ENCODE peak calls at places on chromosome 13, in six cellular contexts. One of them, this sample, is unnamed.

GRCh38 chr13:110195547-110196485 is 111.1 kb downstream of the COL4A1 start:
- DNase-seq in choroid plexus epithelial cell: peak
- DNase-seq in NCI-H2029 treated with DMSO at 0.1 percent for 48 hours: no peak
- DNase-seq in activated CD4-positive, alpha-beta T cell treated with anti-CD3 and anti-CD28 coated beads, Interleukin-2, amount 50 U/mL, for 24 hours: no peak
- DNase-seq in fibroblast of the conjunctiva: no peak
- DNase-seq in stomach: no peak
- DNase-seq in this sample: no peak

GRCh38 chr13:31433201-31433600 is 233.4 kb downstream of the B3GLCT start:
- DNase-seq in choroid plexus epithelial cell: no peak
- DNase-seq in NCI-H2029 treated with DMSO at 0.1 percent for 48 hours: no peak
- DNase-seq in activated CD4-positive, alpha-beta T cell treated with anti-CD3 and anti-CD28 coated beads, Interleukin-2, amount 50 U/mL, for 24 hours: no peak
- DNase-seq in fibroblast of the conjunctiva: peak
- DNase-seq in stomach: no peak
- DNase-seq in this sample: no peak

GRCh38 chr13:32211788-32212187 is 103.4 kb downstream of the ZAR1L start:
- DNase-seq in choroid plexus epithelial cell: peak
- DNase-seq in NCI-H2029 treated with DMSO at 0.1 percent for 48 hours: no peak
- DNase-seq in activated CD4-positive, alpha-beta T cell treated with anti-CD3 and anti-CD28 coated beads, Interleukin-2, amount 50 U/mL, for 24 hours: no peak
- DNase-seq in fibroblast of the conjunctiva: peak
- DNase-seq in stomach: no peak
- DNase-seq in this sample: no peak

GRCh38 chr13:79237981-79238380 is 168.1 kb downstream of the RBM26 start:
- DNase-seq in choroid plexus epithelial cell: no peak
- DNase-seq in NCI-H2029 treated with DMSO at 0.1 percent for 48 hours: no peak
- DNase-seq in activated CD4-positive, alpha-beta T cell treated with anti-CD3 and anti-CD28 coated beads, Interleukin-2, amount 50 U/mL, for 24 hours: no peak
- DNase-seq in fibroblast of the conjunctiva: no peak
- DNase-seq in stomach: no peak
- DNase-seq in this sample: no peak

GRCh38 chr13:112332727-112333126 is 43.4 kb upstream of the SPACA7 start:
- DNase-seq in choroid plexus epithelial cell: no peak
- DNase-seq in NCI-H2029 treated with DMSO at 0.1 percent for 48 hours: no peak
- DNase-seq in activated CD4-positive, alpha-beta T cell treated with anti-CD3 and anti-CD28 coated beads, Interleukin-2, amount 50 U/mL, for 24 hours: no peak
- DNase-seq in fibroblast of the conjunctiva: no peak
- DNase-seq in stomach: no peak
- DNase-seq in this sample: no peak

GRCh38 chr13:80558074-80558473 is 217.1 kb upstream of the SPRY2 start:
- DNase-seq in choroid plexus epithelial cell: no peak
- DNase-seq in NCI-H2029 treated with DMSO at 0.1 percent for 48 hours: no peak
- DNase-seq in activated CD4-positive, alpha-beta T cell treated with anti-CD3 and anti-CD28 coated beads, Interleukin-2, amount 50 U/mL, for 24 hours: no peak
- DNase-seq in fibroblast of the conjunctiva: no peak
- DNase-seq in stomach: no peak
- DNase-seq in this sample: no peak

GRCh38 chr13:100438059-100438788 is 150.4 kb downstream of the GGACT start:
- DNase-seq in choroid plexus epithelial cell: no peak
- DNase-seq in NCI-H2029 treated with DMSO at 0.1 percent for 48 hours: no peak
- DNase-seq in activated CD4-positive, alpha-beta T cell treated with anti-CD3 and anti-CD28 coated beads, Interleukin-2, amount 50 U/mL, for 24 hours: no peak
- DNase-seq in fibroblast of the conjunctiva: no peak
- DNase-seq in stomach: no peak
- DNase-seq in this sample: no peak

GRCh38 chr13:82076421-82076820 is 1735.5 kb upstream of the SPRY2 start:
- DNase-seq in choroid plexus epithelial cell: no peak
- DNase-seq in NCI-H2029 treated with DMSO at 0.1 percent for 48 hours: no peak
- DNase-seq in activated CD4-positive, alpha-beta T cell treated with anti-CD3 and anti-CD28 coated beads, Interleukin-2, amount 50 U/mL, for 24 hours: no peak
- DNase-seq in fibroblast of the conjunctiva: no peak
- DNase-seq in stomach: no peak
- DNase-seq in this sample: no peak

GRCh38 chr13:94537740-94538630 is 58.0 kb downstream of the TGDS start:
- DNase-seq in choroid plexus epithelial cell: no peak
- DNase-seq in NCI-H2029 treated with DMSO at 0.1 percent for 48 hours: no peak
- DNase-seq in activated CD4-positive, alpha-beta T cell treated with anti-CD3 and anti-CD28 coated beads, Interleukin-2, amount 50 U/mL, for 24 hours: no peak
- DNase-seq in fibroblast of the conjunctiva: no peak
- DNase-seq in stomach: no peak
- DNase-seq in this sample: no peak

GRCh38 chr13:106187501-106187900 is 348.0 kb downstream of the EFNB2 start:
- DNase-seq in choroid plexus epithelial cell: peak
- DNase-seq in NCI-H2029 treated with DMSO at 0.1 percent for 48 hours: no peak
- DNase-seq in activated CD4-positive, alpha-beta T cell treated with anti-CD3 and anti-CD28 coated beads, Interleukin-2, amount 50 U/mL, for 24 hours: no peak
- DNase-seq in fibroblast of the conjunctiva: no peak
- DNase-seq in stomach: no peak
- DNase-seq in this sample: no peak

GRCh38 chr13:75319244-75319643 is 162.7 kb downstream of the TBC1D4 start:
- DNase-seq in choroid plexus epithelial cell: peak
- DNase-seq in NCI-H2029 treated with DMSO at 0.1 percent for 48 hours: no peak
- DNase-seq in activated CD4-positive, alpha-beta T cell treated with anti-CD3 and anti-CD28 coated beads, Interleukin-2, amount 50 U/mL, for 24 hours: no peak
- DNase-seq in fibroblast of the conjunctiva: no peak
- DNase-seq in stomach: no peak
- DNase-seq in this sample: no peak

GRCh38 chr13:24167666-24168391 is 7.3 kb downstream of the SPATA13 start:
- DNase-seq in choroid plexus epithelial cell: no peak
- DNase-seq in NCI-H2029 treated with DMSO at 0.1 percent for 48 hours: no peak
- DNase-seq in activated CD4-positive, alpha-beta T cell treated with anti-CD3 and anti-CD28 coated beads, Interleukin-2, amount 50 U/mL, for 24 hours: no peak
- DNase-seq in fibroblast of the conjunctiva: no peak
- DNase-seq in stomach: no peak
- DNase-seq in this sample: no peak

GRCh38 chr13:100182894-100183490 is 94.1 kb downstream of the PCCA start:
- DNase-seq in choroid plexus epithelial cell: no peak
- DNase-seq in NCI-H2029 treated with DMSO at 0.1 percent for 48 hours: no peak
- DNase-seq in activated CD4-positive, alpha-beta T cell treated with anti-CD3 and anti-CD28 coated beads, Interleukin-2, amount 50 U/mL, for 24 hours: no peak
- DNase-seq in fibroblast of the conjunctiva: no peak
- DNase-seq in stomach: no peak
- DNase-seq in this sample: no peak

GRCh38 chr13:24063281-24063851 is 97.2 kb upstream of the SPATA13 start:
- DNase-seq in choroid plexus epithelial cell: peak
- DNase-seq in NCI-H2029 treated with DMSO at 0.1 percent for 48 hours: peak
- DNase-seq in activated CD4-positive, alpha-beta T cell treated with anti-CD3 and anti-CD28 coated beads, Interleukin-2, amount 50 U/mL, for 24 hours: no peak
- DNase-seq in fibroblast of the conjunctiva: no peak
- DNase-seq in stomach: no peak
- DNase-seq in this sample: no peak

GRCh38 chr13:52414051-52414450 is 8.1 kb upstream of the THSD1 start:
- DNase-seq in choroid plexus epithelial cell: no peak
- DNase-seq in NCI-H2029 treated with DMSO at 0.1 percent for 48 hours: no peak
- DNase-seq in activated CD4-positive, alpha-beta T cell treated with anti-CD3 and anti-CD28 coated beads, Interleukin-2, amount 50 U/mL, for 24 hours: no peak
- DNase-seq in fibroblast of the conjunctiva: no peak
- DNase-seq in stomach: no peak
- DNase-seq in this sample: no peak

GRCh38 chr13:52615817-52616216 is 26.4 kb upstream of the HNRNPA1L2 start:
- DNase-seq in choroid plexus epithelial cell: no peak
- DNase-seq in NCI-H2029 treated with DMSO at 0.1 percent for 48 hours: no peak
- DNase-seq in activated CD4-positive, alpha-beta T cell treated with anti-CD3 and anti-CD28 coated beads, Interleukin-2, amount 50 U/mL, for 24 hours: no peak
- DNase-seq in fibroblast of the conjunctiva: no peak
- DNase-seq in stomach: no peak
- DNase-seq in this sample: no peak

GRCh38 chr13:33285420-33286124 is at the start of gene STARD13:
- DNase-seq in choroid plexus epithelial cell: peak
- DNase-seq in NCI-H2029 treated with DMSO at 0.1 percent for 48 hours: peak
- DNase-seq in activated CD4-positive, alpha-beta T cell treated with anti-CD3 and anti-CD28 coated beads, Interleukin-2, amount 50 U/mL, for 24 hours: no peak
- DNase-seq in fibroblast of the conjunctiva: peak
- DNase-seq in stomach: peak
- DNase-seq in this sample: peak

GRCh38 chr13:36261011-36261410 is 36.6 kb downstream of the CCDC169 start:
- DNase-seq in choroid plexus epithelial cell: no peak
- DNase-seq in NCI-H2029 treated with DMSO at 0.1 percent for 48 hours: no peak
- DNase-seq in activated CD4-positive, alpha-beta T cell treated with anti-CD3 and anti-CD28 coated beads, Interleukin-2, amount 50 U/mL, for 24 hours: no peak
- DNase-seq in fibroblast of the conjunctiva: no peak
- DNase-seq in stomach: no peak
- DNase-seq in this sample: no peak

GRCh38 chr13:112783135-112783945 is 93.5 kb downstream of the ATP11A start:
- DNase-seq in choroid plexus epithelial cell: peak
- DNase-seq in NCI-H2029 treated with DMSO at 0.1 percent for 48 hours: no peak
- DNase-seq in activated CD4-positive, alpha-beta T cell treated with anti-CD3 and anti-CD28 coated beads, Interleukin-2, amount 50 U/mL, for 24 hours: no peak
- DNase-seq in fibroblast of the conjunctiva: no peak
- DNase-seq in stomach: peak
- DNase-seq in this sample: no peak

GRCh38 chr13:94906605-94907004 is 194.3 kb upstream of the SOX21 start:
- DNase-seq in choroid plexus epithelial cell: no peak
- DNase-seq in NCI-H2029 treated with DMSO at 0.1 percent for 48 hours: no peak
- DNase-seq in activated CD4-positive, alpha-beta T cell treated with anti-CD3 and anti-CD28 coated beads, Interleukin-2, amount 50 U/mL, for 24 hours: no peak
- DNase-seq in fibroblast of the conjunctiva: no peak
- DNase-seq in stomach: no peak
- DNase-seq in this sample: no peak

GRCh38 chr13:95546919-95547318 is 5.6 kb upstream of the CLDN10 start:
- DNase-seq in choroid plexus epithelial cell: no peak
- DNase-seq in NCI-H2029 treated with DMSO at 0.1 percent for 48 hours: no peak
- DNase-seq in activated CD4-positive, alpha-beta T cell treated with anti-CD3 and anti-CD28 coated beads, Interleukin-2, amount 50 U/mL, for 24 hours: no peak
- DNase-seq in fibroblast of the conjunctiva: no peak
- DNase-seq in stomach: no peak
- DNase-seq in this sample: no peak

GRCh38 chr13:97005631-97006262 is 11.5 kb upstream of the OXGR1 start:
- DNase-seq in choroid plexus epithelial cell: peak
- DNase-seq in NCI-H2029 treated with DMSO at 0.1 percent for 48 hours: no peak
- DNase-seq in activated CD4-positive, alpha-beta T cell treated with anti-CD3 and anti-CD28 coated beads, Interleukin-2, amount 50 U/mL, for 24 hours: no peak
- DNase-seq in fibroblast of the conjunctiva: no peak
- DNase-seq in stomach: no peak
- DNase-seq in this sample: no peak

GRCh38 chr13:80137994-80138393 is 202.9 kb downstream of the SPRY2 start:
- DNase-seq in choroid plexus epithelial cell: no peak
- DNase-seq in NCI-H2029 treated with DMSO at 0.1 percent for 48 hours: no peak
- DNase-seq in activated CD4-positive, alpha-beta T cell treated with anti-CD3 and anti-CD28 coated beads, Interleukin-2, amount 50 U/mL, for 24 hours: no peak
- DNase-seq in fibroblast of the conjunctiva: no peak
- DNase-seq in stomach: no peak
- DNase-seq in this sample: no peak